ENCODE peak calls at places on chromosomes 16 and 17, in eight cellular contexts. H is suprapubic skin, Z is transverse colon, J is stomach, D is spleen, Y is thyroid gland, Q is IMR-90, V is adrenal gland. G is an unnamed sample.

GRCh38 chr16:85462405-85463227 is 150.5 kb upstream of the GSE1 start:
- DNase-seq in D (no peak), J (peak), Z (no peak), Y (peak), V (peak), H (no peak), Q (no peak), G (no peak)

GRCh38 chr16:50323335-50324011 is 45.3 kb downstream of the BRD7 start:
- DNase-seq in D (peak), Z (no peak), J (no peak), H (no peak), Q (peak), V (peak), Y (no peak), G (no peak)

GRCh38 chr16:83494459-83494858 is 313.3 kb upstream of the HSBP1 start:
- DNase-seq in J (no peak), Q (peak), Y (no peak), Z (no peak), H (no peak), D (no peak), V (no peak), G (no peak)

GRCh38 chr16:57948027-57948426 is 22.9 kb downstream of the CNGB1 start:
- DNase-seq in D (no peak), J (no peak), Y (no peak), V (no peak), H (no peak), Q (no peak), Z (no peak), G (no peak)

GRCh38 chr16:59259074-59259963 is 525.2 kb upstream of the GOT2 start:
- DNase-seq in Z (no peak), Y (no peak), V (no peak), J (no peak), H (no peak), Q (no peak), D (no peak), G (no peak)

GRCh38 chr17:22517716-22518115 is 825.4 kb downstream of the KCNJ18 start:
- DNase-seq in Z (no peak), Q (no peak), Y (no peak), H (no peak), D (no peak), J (no peak), V (no peak), G (no peak)

GRCh38 chr17:59349178-59349577 is 17.7 kb downstream of the YPEL2 start:
- DNase-seq in J (no peak), D (no peak), Z (no peak), Y (peak), V (no peak), Q (no peak), H (no peak), G (no peak)

GRCh38 chr16:68469728-68470460 is 21.6 kb upstream of the SMPD3 start:
- DNase-seq in Z (no peak), J (no peak), Q (no peak), H (no peak), V (no peak), Y (no peak), D (no peak), G (no peak)

GRCh38 chr16:10995555-10995954 is 51.2 kb downstream of the CLEC16A start:
- DNase-seq in V (no peak), H (no peak), J (no peak), Y (no peak), D (no peak), Z (no peak), Q (no peak), G (no peak)

GRCh38 chr16:22428654-22429053 is 54.2 kb upstream of the CDR2 start:
- DNase-seq in J (no peak), Y (peak), Z (no peak), H (no peak), Q (no peak), D (no peak), V (peak), G (no peak)
- TF ChIP-seq POLR2A in J (no peak), Y (no peak), Z (no peak), H (no peak), Q (no peak), D (no peak), V (no peak), G (no peak)

GRCh38 chr17:65290616-65291015 is 153.4 kb downstream of the RGS9 start:
- DNase-seq in Z (peak), J (peak), V (no peak), D (no peak), H (no peak), Q (no peak), Y (no peak), G (peak)

GRCh38 chr17:65292430-65292829 is 155.3 kb downstream of the RGS9 start:
- DNase-seq in Z (no peak), D (no peak), Y (no peak), V (no peak), Q (no peak), J (no peak), H (no peak), G (no peak)

GRCh38 chr17:65283704-65284103 is 146.5 kb downstream of the RGS9 start:
- DNase-seq in H (no peak), V (no peak), Y (no peak), J (no peak), D (no peak), Z (peak), Q (peak), G (no peak)

GRCh38 chr17:65290041-65290440 is 152.9 kb downstream of the RGS9 start:
- DNase-seq in D (no peak), J (no peak), V (no peak), Q (no peak), Y (no peak), H (no peak), Z (peak), G (no peak)

DNA sequence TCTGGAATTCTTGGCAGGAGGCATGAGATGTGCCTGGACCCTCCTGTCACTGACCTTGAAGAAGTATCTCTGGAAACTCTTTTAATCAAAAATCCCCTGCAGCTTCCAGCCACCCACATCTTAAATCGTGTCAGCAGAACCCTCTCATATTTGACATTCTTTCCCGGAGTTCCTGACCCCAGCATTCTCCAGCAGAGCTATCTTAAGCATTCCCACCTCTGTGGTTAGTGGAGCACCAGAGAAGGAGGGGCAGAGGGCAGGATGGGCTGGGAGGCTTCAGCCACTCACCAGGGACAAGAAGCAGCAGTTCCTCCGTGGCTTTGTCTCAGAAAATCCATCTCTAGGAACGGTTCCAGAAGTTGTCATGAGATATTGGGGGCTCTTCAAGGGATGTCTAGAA is 149.9 kb downstream of the RGS9 start:
- DNase-seq in Y (no peak), H (no peak), D (no peak), J (no peak), Q (peak), Z (no peak), V (no peak), G (no peak)
- TF ChIP-seq POLR2A in Y (no peak), H (no peak), D (no peak), J (no peak), Q (no peak), Z (no peak), V (no peak), G (no peak)

DNA sequence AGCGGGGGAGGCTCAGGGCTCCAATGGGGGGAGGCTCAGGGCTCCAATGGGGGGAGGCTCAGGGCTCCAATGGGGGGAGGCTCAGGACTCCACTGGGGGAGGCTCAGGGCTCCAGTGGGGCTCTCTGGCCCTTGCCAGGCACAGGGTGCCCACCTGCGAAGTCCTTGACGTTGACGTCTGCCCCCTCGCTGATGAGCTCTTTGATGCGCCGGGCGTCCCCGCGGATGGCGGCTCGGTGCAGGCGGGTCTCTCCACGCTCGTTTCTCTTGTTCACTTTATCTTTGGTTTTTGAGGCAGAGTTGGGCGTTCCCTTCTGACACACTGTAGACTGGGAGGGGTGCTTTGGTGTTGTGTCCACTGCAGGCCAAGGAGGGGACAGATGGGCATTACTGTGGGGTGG is 73.0 kb downstream of the ZNF778 start:
- DNase-seq in Z (no peak), V (no peak), J (no peak), Q (no peak), Y (no peak), D (no peak), H (no peak), G (no peak)
- TF ChIP-seq POLR2A in Z (no peak), V (no peak), J (no peak), Q (no peak), Y (no peak), D (no peak), H (no peak), G (no peak)

GRCh38 chr17:18260332-18261145 is at the start of gene MIEF2:
- DNase-seq in Y (peak), D (peak), H (peak), J (peak), Q (peak), Z (peak), V (peak), G (peak)
- TF ChIP-seq POLR2A in Y (peak), D (no peak), H (no peak), J (no peak), Q (no peak), Z (peak), V (peak), G (peak)

GRCh38 chr16:66948034-66948821 is 12.8 kb upstream of the CES3 start:
- DNase-seq in Q (no peak), V (no peak), J (peak), D (no peak), H (no peak), Y (peak), Z (peak), G (peak)
- TF ChIP-seq POLR2A in Q (no peak), V (no peak), J (no peak), D (no peak), H (no peak), Y (no peak), Z (no peak), G (peak)

DNA sequence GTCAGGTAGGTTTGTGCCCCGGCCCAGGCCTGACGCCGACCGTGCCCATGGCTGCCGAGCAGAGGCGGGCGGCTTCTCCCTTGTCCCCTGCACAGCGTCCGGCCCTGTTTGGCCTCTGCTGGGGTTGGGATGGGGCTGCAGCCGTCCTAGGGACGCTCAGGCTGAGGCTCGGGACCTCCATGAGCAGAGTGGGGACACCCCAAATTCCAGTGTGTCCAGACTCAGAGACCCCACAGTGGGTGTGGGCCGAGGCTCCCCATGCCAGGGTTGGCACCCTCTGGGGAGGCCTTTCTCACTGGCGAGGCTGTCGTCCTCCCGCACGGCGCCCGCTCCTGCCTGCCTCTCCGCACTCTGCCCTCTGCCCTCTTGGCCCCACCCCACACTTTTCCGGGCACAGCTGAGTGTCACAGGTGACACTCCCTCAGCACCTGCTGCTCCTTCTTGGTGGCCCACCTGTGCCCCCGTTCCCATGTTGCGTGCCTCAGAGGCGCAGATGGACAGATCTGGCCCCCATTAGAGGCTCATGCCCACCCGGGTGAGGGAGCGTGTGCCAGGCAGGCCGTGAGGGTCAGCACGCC is 16.1 kb downstream of the TRAF7 start:
- DNase-seq in J (no peak), D (no peak), Z (no peak), H (no peak), V (no peak), Q (no peak), Y (no peak), G (peak)
- TF ChIP-seq POLR2A in J (no peak), D (no peak), Z (no peak), H (no peak), V (no peak), Q (no peak), Y (no peak), G (no peak)

GRCh38 chr16:55328611-55329569 is 4.9 kb downstream of the IRX6 start:
- DNase-seq in H (no peak), Y (no peak), J (no peak), V (no peak), Q (no peak), D (peak), Z (no peak), G (no peak)
- TF ChIP-seq POLR2A in H (no peak), Y (no peak), J (no peak), V (no peak), Q (no peak), D (no peak), Z (no peak), G (no peak)

GRCh38 chr16:1078579-1079021 is 6.1 kb downstream of the SSTR5 start:
- DNase-seq in Q (peak), Y (no peak), H (no peak), V (peak), J (peak), D (no peak), Z (peak), G (no peak)
- TF ChIP-seq POLR2A in Q (no peak), Y (no peak), H (no peak), V (peak), J (no peak), D (no peak), Z (no peak), G (no peak)